ENCODE peak calls at places on chromosomes 2 and 18, in nine cellular contexts. A, T, U, R, G, P, O, X and I are unnamed samples. For H3K27me3, the result is how much of the 10 kb centered on the place peaks cover.

GRCh38 chr2:201644001-201644400 is 698 bp upstream of the TMEM237 start:
- DNase-seq in T (peak), P (no peak), A (peak), U (no peak), G (no peak), O (no peak), R (peak), X (no peak), I (no peak)

GRCh38 chr18:76306685-76307292 is 188.3 kb downstream of the ZNF516 start:
- DNase-seq in G (no peak), A (no peak), P (peak), R (no peak), U (no peak), T (no peak), X (no peak), O (no peak), I (no peak)

GRCh38 chr18:79413025-79413424 is 17.3 kb downstream of the NFATC1 start:
- DNase-seq in A (no peak), T (no peak), R (no peak), O (no peak), X (no peak), G (no peak), P (no peak), U (no peak), I (peak)

GRCh38 chr2:156456616-156457015 is 20.4 kb downstream of the GPD2 start:
- DNase-seq in U (no peak), X (no peak), R (no peak), O (no peak), G (no peak), T (no peak), A (no peak), P (no peak), I (no peak)

GRCh38 chr2:17475285-17475684 is 43.0 kb downstream of the RAD51AP2 start:
- DNase-seq in X (no peak), A (no peak), O (no peak), R (no peak), G (no peak), T (no peak), U (no peak), P (no peak), I (no peak)

GRCh38 chr2:191910518-191910917 is 63.6 kb upstream of the CAVIN2 start:
- DNase-seq in R (no peak), O (no peak), G (no peak), A (no peak), P (no peak), X (no peak), T (no peak), U (no peak), I (no peak)

GRCh38 chr2:224271854-224272620 is 129.9 kb downstream of the FAM124B start:
- DNase-seq in U (no peak), P (no peak), O (no peak), R (no peak), T (no peak), X (no peak), G (no peak), A (no peak), I (no peak)

GRCh38 chr18:42112657-42113420 is 157.8 kb downstream of the PIK3C3 start:
- DNase-seq in U (no peak), T (no peak), R (no peak), A (no peak), X (no peak), P (no peak), O (no peak), G (no peak), I (no peak)

GRCh38 chr18:8769509-8769908 is 64.2 kb downstream of the MTCL1 start:
- DNase-seq in X (no peak), O (no peak), T (no peak), G (no peak), P (no peak), R (no peak), U (no peak), A (no peak), I (no peak)

GRCh38 chr2:99841749-99842148 is 300.6 kb downstream of the AFF3 start:
- DNase-seq in R (no peak), T (no peak), P (no peak), U (no peak), X (no peak), O (no peak), A (no peak), G (no peak), I (no peak)

GRCh38 chr18:46754188-46754587 is 2.7 kb downstream of the ST8SIA5 start:
- DNase-seq in A (no peak), U (no peak), P (no peak), X (no peak), T (no peak), O (no peak), R (no peak), G (no peak), I (no peak)

GRCh38 chr2:239315308-239315707 is 85.5 kb downstream of the HDAC4 start:
- DNase-seq in U (peak), O (no peak), X (peak), P (no peak), T (no peak), A (no peak), R (no peak), G (peak), I (no peak)

GRCh38 chr2:180359522-180360282 is 352.6 kb upstream of the CWC22 start:
- DNase-seq in X (no peak), R (no peak), T (no peak), A (peak), O (peak), P (peak), U (peak), G (peak), I (no peak)

GRCh38 chr2:204127238-204127637 is 190.7 kb downstream of the ICOS start:
- DNase-seq in R (no peak), P (no peak), U (no peak), A (no peak), T (no peak), X (no peak), O (no peak), G (no peak), I (no peak)

GRCh38 chr2:133077259-133077822 is 407.3 kb upstream of the LYPD1 start:
- DNase-seq in A (peak), U (no peak), X (no peak), P (no peak), R (no peak), G (no peak), O (no peak), T (no peak), I (no peak)

GRCh38 chr2:70690846-70691245 is 77.2 kb downstream of the ADD2 start:
- DNase-seq in X (no peak), O (no peak), G (no peak), U (no peak), R (no peak), T (no peak), A (no peak), P (no peak), I (peak)

GRCh38 chr2:99084256-99084655 is 57.3 kb upstream of the C2orf15 start:
- DNase-seq in O (no peak), G (no peak), T (no peak), R (no peak), X (no peak), A (no peak), U (no peak), P (no peak), I (no peak)

GRCh38 chr2:161199885-161200284 is 39.7 kb downstream of the TANK start:
- DNase-seq in T (no peak), P (no peak), R (no peak), G (no peak), X (no peak), O (no peak), U (no peak), A (no peak), I (no peak)

GRCh38 chr2:70525032-70525431 is 28.6 kb downstream of the TGFA start:
- DNase-seq in X (no peak), U (peak), A (no peak), T (no peak), P (peak), G (peak), R (no peak), O (no peak), I (no peak)

GRCh38 chr18:45684341-45685115 is 39.5 kb upstream of the SLC14A1 start:
- DNase-seq in O (no peak), X (no peak), G (no peak), U (no peak), A (no peak), P (no peak), T (no peak), R (no peak), I (no peak)

GRCh38 chr2:114527330-114527983 is 85.0 kb downstream of the DPP10 start:
- DNase-seq in G (no peak), R (no peak), A (no peak), P (no peak), O (no peak), X (no peak), U (no peak), T (no peak), I (no peak)

GRCh38 chr2:175030380-175031271 is 25.4 kb upstream of the CHN1 start:
- DNase-seq in O (no peak), A (peak), U (peak), R (no peak), G (no peak), X (peak), T (no peak), P (peak), I (peak)

GRCh38 chr2:136670-137069 is 90.4 kb upstream of the FAM110C start:
- DNase-seq in G (no peak), X (no peak), O (no peak), P (no peak), R (no peak), A (no peak), T (no peak), U (no peak), I (no peak)

GRCh38 chr2:233791151-233791882 is 13.2 kb downstream of the MROH2A start:
- DNase-seq in O (no peak), T (no peak), U (no peak), P (no peak), X (peak), A (no peak), R (no peak), G (peak), I (no peak)

GRCh38 chr2:211745295-211746097 is 793.1 kb downstream of the ERBB4 start:
- DNase-seq in P (peak), O (no peak), A (peak), X (peak), T (no peak), G (peak), U (peak), R (peak), I (peak)

GRCh38 chr2:177405029-177405692 is 12.6 kb downstream of the AGPS start:
- DNase-seq in O (no peak), R (no peak), A (no peak), P (no peak), U (no peak), T (no peak), X (no peak), G (no peak), I (no peak)

GRCh38 chr2:3094999-3095958 is 282.3 kb downstream of the EIPR1 start:
- DNase-seq in O (no peak), P (no peak), G (no peak), T (no peak), A (no peak), R (no peak), X (no peak), U (no peak), I (no peak)

GRCh38 chr2:40346535-40347354 is 105.1 kb downstream of the SLC8A1 start:
- DNase-seq in O (no peak), G (no peak), A (no peak), R (no peak), X (no peak), T (no peak), P (no peak), U (no peak), I (no peak)

GRCh38 chr2:120599064-120599463 is 136.6 kb upstream of the GLI2 start:
- DNase-seq in T (no peak), X (no peak), G (no peak), O (no peak), A (no peak), U (no peak), R (no peak), P (no peak), I (no peak)

GRCh38 chr2:201108341-201108740 is 7.6 kb upstream of the CFLAR start:
- DNase-seq in U (no peak), R (no peak), P (no peak), T (no peak), X (no peak), O (no peak), A (no peak), G (no peak), I (no peak)

GRCh38 chr2:53787911-53788289 is 1.1 kb downstream of the ERLEC1 start:
- DNase-seq in P (no peak), T (no peak), G (no peak), X (no peak), O (no peak), U (no peak), R (no peak), A (no peak), I (no peak)

GRCh38 chr2:105403241-105403784 is 4.5 kb upstream of the FHL2 start:
- DNase-seq in U (peak), X (no peak), O (no peak), P (no peak), G (no peak), A (no peak), T (no peak), R (no peak), I (no peak)

GRCh38 chr2:200168641-200169265 is 137.7 kb upstream of the SPATS2L start:
- DNase-seq in U (no peak), A (no peak), X (no peak), T (no peak), G (no peak), R (no peak), P (no peak), O (no peak), I (no peak)

GRCh38 chr2:181850914-181851560 is 40.5 kb upstream of the ITPRID2 start:
- DNase-seq in U (no peak), G (no peak), X (no peak), P (no peak), O (no peak), A (no peak), R (no peak), T (no peak), I (no peak)

GRCh38 chr2:181847729-181848128 is 43.8 kb upstream of the ITPRID2 start:
- DNase-seq in P (no peak), U (no peak), X (no peak), T (no peak), G (no peak), A (no peak), R (no peak), O (no peak), I (no peak)

GRCh38 chr2:181848356-181848876 is 43.1 kb upstream of the ITPRID2 start:
- DNase-seq in A (no peak), G (no peak), R (no peak), O (no peak), P (no peak), U (no peak), X (no peak), T (no peak), I (no peak)

GRCh38 chr2:181846840-181847554 is 44.5 kb upstream of the ITPRID2 start:
- DNase-seq in P (no peak), T (no peak), O (no peak), G (no peak), A (no peak), U (peak), R (no peak), X (no peak), I (no peak)

DNA sequence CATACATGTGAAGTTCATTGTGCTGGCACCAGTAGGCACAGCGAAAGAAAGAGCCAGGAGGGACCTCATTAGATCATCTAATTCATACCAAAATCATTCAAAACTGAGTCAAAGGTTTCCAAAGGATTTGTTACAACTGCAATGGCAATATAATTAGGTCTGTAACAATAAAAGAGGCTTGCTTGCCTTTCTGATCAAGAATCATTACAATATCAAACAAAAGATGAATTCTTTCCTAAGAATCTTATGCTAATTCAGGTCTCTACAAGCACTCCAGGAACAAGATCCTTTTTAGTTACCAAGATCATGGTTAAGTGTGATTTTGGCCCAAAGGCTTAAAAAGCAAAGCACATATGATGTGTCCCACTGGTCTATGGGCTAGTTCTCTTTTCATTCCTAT is 41.9 kb upstream of the ITPRID2 start:
- DNase-seq in A (no peak), R (no peak), O (no peak), G (no peak), P (no peak), T (no peak), X (no peak), U (no peak), I (no peak)
- TF ChIP-seq POLR2A in A (no peak), R (no peak), O (no peak), G (no peak), P (no peak), T (no peak), X (no peak), U (no peak), I (no peak)

DNA sequence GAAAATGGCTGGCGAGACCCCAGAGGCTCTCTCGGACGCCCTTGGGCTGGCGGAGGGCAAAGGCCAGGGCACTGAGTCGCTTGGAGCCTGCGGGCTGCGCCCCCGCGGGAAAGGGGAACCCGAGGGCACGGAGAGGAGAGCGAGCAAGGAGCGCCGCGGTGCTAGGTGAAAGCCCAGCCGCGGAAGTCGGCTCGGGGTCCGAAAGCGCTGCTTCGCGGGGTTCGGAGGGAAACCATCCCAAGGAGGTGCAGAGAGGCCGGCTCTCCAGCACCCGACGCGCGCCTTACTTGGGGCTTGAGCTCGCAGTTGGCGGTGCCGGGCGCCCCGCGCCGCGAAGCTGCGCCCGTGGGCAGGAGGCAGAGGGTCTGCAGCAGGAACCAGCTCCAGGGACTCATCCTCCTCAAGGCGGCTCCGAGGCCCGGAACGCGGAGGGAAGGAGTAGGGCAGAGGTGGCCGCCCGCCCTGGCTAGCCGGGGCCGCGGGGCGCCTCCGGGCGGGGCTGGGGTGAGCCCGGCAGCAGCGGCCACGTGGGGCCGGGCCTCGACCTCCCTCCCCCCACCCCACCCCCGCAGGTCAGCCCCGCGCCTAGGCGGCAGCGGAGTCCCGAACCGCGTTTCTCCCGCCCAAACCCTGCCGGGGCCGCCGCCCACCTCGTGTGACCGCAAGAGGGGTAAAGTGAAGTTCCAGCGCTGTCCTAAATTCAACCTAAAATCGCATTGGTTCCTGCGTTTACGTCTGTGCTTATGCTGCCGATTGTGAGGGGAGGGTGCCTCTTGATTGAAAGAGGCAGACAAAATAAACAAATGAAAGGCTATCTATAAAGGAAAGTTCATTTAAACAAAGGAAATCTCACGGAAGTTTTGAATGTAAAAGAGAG is at the start of gene TRABD2A:
- DNase-seq in X (no peak), O (peak), P (no peak), A (no peak), G (peak), U (peak), R (no peak), T (no peak), I (peak)
- H3K27me3 ChIP-seq in X (under half), O (under half), P (under half), A (under half), G (under half), U (under half), R (under half), T (under half), I (under half)

GRCh38 chr2:31426096-31426495 is 11.6 kb upstream of the XDH start:
- DNase-seq in T (no peak), U (no peak), P (no peak), O (no peak), X (no peak), R (no peak), G (no peak), A (no peak), I (no peak)

GRCh38 chr2:31429759-31430438 is 15.4 kb upstream of the XDH start:
- DNase-seq in P (peak), R (no peak), G (no peak), A (peak), T (no peak), X (no peak), O (no peak), U (peak), I (no peak)

GRCh38 chr2:31429040-31429439 is 14.5 kb upstream of the XDH start:
- DNase-seq in P (no peak), X (no peak), R (no peak), T (no peak), G (no peak), O (no peak), U (no peak), A (no peak), I (no peak)

GRCh38 chr2:31430439-31431165 is 16.1 kb upstream of the XDH start:
- DNase-seq in X (no peak), R (no peak), O (no peak), T (no peak), U (no peak), G (no peak), P (no peak), A (no peak), I (no peak)

DNA sequence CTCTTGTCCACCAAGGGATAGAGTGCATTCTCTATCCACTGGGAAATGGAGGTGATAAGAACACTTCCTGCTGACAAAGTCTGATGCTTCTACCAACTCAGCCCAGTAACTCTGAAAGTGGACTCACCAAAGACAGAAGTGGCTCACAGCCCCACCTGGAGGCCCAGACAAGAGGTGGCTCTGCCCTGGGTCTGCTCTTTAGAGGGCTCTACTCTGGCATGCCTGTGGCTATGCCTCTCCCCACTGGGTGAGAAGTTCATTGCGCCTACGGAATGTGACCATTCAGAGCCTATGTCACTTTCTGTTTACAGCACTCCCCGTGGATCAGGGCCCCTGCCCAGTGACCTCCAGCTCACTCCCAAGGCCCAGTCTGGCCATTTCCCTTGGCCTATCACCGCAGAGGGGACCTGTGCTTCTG is 13.5 kb upstream of the XDH start:
- DNase-seq in X (no peak), P (no peak), A (no peak), R (no peak), O (no peak), T (no peak), U (no peak), G (no peak), I (no peak)
- TF ChIP-seq CTCF in X (no peak), P (peak), A (no peak), R (no peak), O (no peak), T (no peak), U (no peak), G (no peak), I (no peak)

GRCh38 chr2:65300134-65300771 is 72.6 kb downstream of the ACTR2 start:
- DNase-seq in U (peak), X (peak), R (peak), P (no peak), O (no peak), G (peak), A (peak), T (peak), I (no peak)
- TF ChIP-seq POLR2A in U (no peak), X (no peak), R (no peak), P (no peak), O (no peak), G (no peak), A (no peak), T (no peak), I (no peak)